ENCODE peak calls at places on chromosomes 6 and 20, in five cellular contexts. Y is PC-9, W is OCI-LY7, H is HCT116, X is MM.1S. M is an unnamed sample.

GRCh38 chr6:111480988-111481830 is 1.8 kb downstream of the REV3L start:
- DNase-seq in Y (no peak), W (peak; percentile 27), H (no peak), X (no peak), M (peak; percentile 66)

GRCh38 chr6:150036081-150036480 is 10.7 kb upstream of the RAET1L start:
- DNase-seq in Y (no peak), W (no peak), H (no peak), X (no peak), M (no peak)

GRCh38 chr20:16821211-16822089 is 73.3 kb downstream of the OTOR start:
- DNase-seq in Y (peak; percentile 25), W (peak; percentile 57), H (peak; percentile 31), X (peak; percentile 36), M (peak; percentile 81)

GRCh38 chr20:36833275-36834020 is 42.5 kb upstream of the TLDC2 start:
- DNase-seq in Y (no peak), W (no peak), H (no peak), X (no peak), M (no peak)

GRCh38 chr6:111269401-111269970 is 182.2 kb downstream of the SLC16A10 start:
- DNase-seq in Y (no peak), W (no peak), H (no peak), X (no peak), M (no peak)

GRCh38 chr20:51116765-51117686 is 94.1 kb upstream of the KCNG1 start:
- DNase-seq in Y (no peak), W (no peak), H (no peak), X (no peak), M (peak; percentile 45)

GRCh38 chr6:154512214-154512613 is 1.7 kb upstream of the CNKSR3 start:
- DNase-seq in Y (no peak), W (no peak), H (no peak), X (no peak), M (no peak)

GRCh38 chr6:147390909-147391536 is 117.5 kb upstream of the SAMD5 start:
- DNase-seq in Y (peak; percentile 4), W (peak; percentile 25), H (peak; percentile 21), X (no peak), M (no peak)

GRCh38 chr6:55756711-55757110 is 118.7 kb downstream of the BMP5 start:
- DNase-seq in Y (no peak), W (no peak), H (no peak), X (no peak), M (no peak)

GRCh38 chr20:17023811-17024210 is 203.0 kb upstream of the PCSK2 start:
- DNase-seq in Y (no peak), W (no peak), H (no peak), X (no peak), M (no peak)

GRCh38 chr20:17066955-17067354 is 159.9 kb upstream of the PCSK2 start:
- DNase-seq in Y (no peak), W (no peak), H (no peak), X (no peak), M (no peak)

GRCh38 chr20:49824206-49824605 is 11.6 kb downstream of the SLC9A8 start:
- DNase-seq in Y (no peak), W (no peak), H (no peak), X (no peak), M (no peak)

GRCh38 chr6:80132942-80133517 is 26.6 kb downstream of the BCKDHB start:
- DNase-seq in Y (peak; percentile 15), W (peak; percentile 8), H (peak; percentile 47), X (peak; percentile 31), M (peak; percentile 64)

GRCh38 chr20:14582855-14583254 is 245.4 kb upstream of the FLRT3 start:
- DNase-seq in Y (no peak), W (no peak), H (no peak), X (no peak), M (no peak)

GRCh38 chr6:25229671-25230321 is 49.4 kb upstream of the CARMIL1 start:
- DNase-seq in Y (peak; percentile 45), W (no peak), H (peak; percentile 15), X (no peak), M (no peak)

GRCh38 chr6:37106982-37107453 is 62.9 kb upstream of the PIM1 start:
- DNase-seq in Y (no peak), W (no peak), H (no peak), X (no peak), M (no peak)

GRCh38 chr20:37564388-37565133 is 36.9 kb upstream of the BLCAP start:
- DNase-seq in Y (peak; percentile 61), W (peak; percentile 47), H (no peak), X (peak; percentile 24), M (peak; percentile 69)

GRCh38 chr6:170102582-170103481 is 188.0 kb downstream of the DLL1 start:
- DNase-seq in Y (no peak), W (no peak), H (no peak), X (no peak), M (no peak)

GRCh38 chr20:20369353-20370086 is 1.6 kb downstream of the INSM1 start:
- DNase-seq in Y (no peak), W (no peak), H (no peak), X (peak; percentile 63), M (no peak)

GRCh38 chr6:52106994-52107393 is 19.6 kb upstream of the PKHD1 start:
- DNase-seq in Y (no peak), W (no peak), H (no peak), X (no peak), M (no peak)

GRCh38 chr6:52108128-52108527 is 20.7 kb upstream of the PKHD1 start:
- DNase-seq in Y (no peak), W (no peak), H (no peak), X (no peak), M (no peak)

GRCh38 chr6:52103661-52104060 is 16.2 kb upstream of the PKHD1 start:
- DNase-seq in Y (no peak), W (no peak), H (no peak), X (no peak), M (no peak)

GRCh38 chr6:52102330-52102932 is 15.0 kb upstream of the PKHD1 start:
- DNase-seq in Y (no peak), W (no peak), H (no peak), X (no peak), M (no peak)

GRCh38 chr6:52104979-52105378 is 17.6 kb upstream of the PKHD1 start:
- DNase-seq in Y (no peak), W (no peak), H (no peak), X (no peak), M (no peak)
- H2AFZ ChIP-seq in Y (no peak overlapping the region), W (no peak overlapping the region), H (no peak overlapping the region), X (no peak overlapping the region), M (no peak overlapping the region)

GRCh38 chr6:44503471-44503870 is 116.0 kb downstream of the CDC5L start:
- DNase-seq in Y (no peak), W (no peak), H (no peak), X (no peak), M (no peak)
- H3K9me2 ChIP-seq in Y (no peaks in the 10 kb centered on the region), W (no peaks in the 10 kb centered on the region), H (no peaks in the 10 kb centered on the region), X (no peaks in the 10 kb centered on the region), M (no peaks in the 10 kb centered on the region)

GRCh38 chr6:100228437-100229424 is 234.7 kb upstream of the MCHR2 start:
- DNase-seq in Y (peak; percentile 77), W (peak; percentile 76), H (peak; percentile 69), X (peak; percentile 86), M (peak; percentile 70)
- H3K27ac ChIP-seq in Y (peak overlapping the region; percentile 45), W (peak overlapping the region; percentile 26), H (no peak overlapping the region), X (no peak overlapping the region), M (no peak overlapping the region)

GRCh38 chr6:156564807-156565149 is 212.4 kb upstream of the ARID1B start:
- DNase-seq in Y (no peak), W (no peak), H (no peak), X (no peak), M (no peak)
- H2AFZ ChIP-seq in Y (no peak overlapping the region), W (no peak overlapping the region), H (peak overlapping the region; percentile 57), X (no peak overlapping the region), M (no peak overlapping the region)

DNA sequence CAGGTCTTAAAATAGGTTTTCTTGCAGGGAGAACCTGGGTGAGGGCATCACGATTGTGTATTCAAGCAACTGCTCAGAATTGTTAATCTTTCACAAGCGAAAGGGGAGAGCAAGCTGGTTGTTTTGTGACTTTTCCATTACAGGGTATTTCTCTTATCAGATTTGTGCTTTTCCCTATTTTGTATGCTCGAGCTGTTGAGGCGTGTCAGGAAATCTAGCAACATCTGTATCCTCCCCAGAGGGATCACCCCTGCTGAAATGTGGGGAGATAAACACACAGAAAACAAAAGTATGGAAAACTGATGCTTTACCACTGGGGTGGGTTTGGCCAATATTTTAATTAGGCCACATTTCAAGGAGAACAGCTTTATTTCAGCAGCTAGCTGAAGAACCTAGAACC is 187.0 kb downstream of the DTNBP1 start:
- DNase-seq in Y (no peak), W (no peak), H (no peak), X (no peak), M (no peak)
- H3K9me2 ChIP-seq in Y (no peaks in the 10 kb centered on the region), W (no peaks in the 10 kb centered on the region), H (no peaks in the 10 kb centered on the region), X (no peaks in the 10 kb centered on the region), M (no peaks in the 10 kb centered on the region)

GRCh38 chr6:5622276-5623005 is 361.1 kb downstream of the FARS2 start:
- DNase-seq in Y (no peak), W (no peak), H (no peak), X (no peak), M (no peak)

GRCh38 chr6:5619249-5619648 is 357.9 kb downstream of the FARS2 start:
- DNase-seq in Y (no peak), W (peak; percentile 69), H (no peak), X (no peak), M (no peak)

GRCh38 chr6:5626727-5627426 is 365.6 kb downstream of the FARS2 start:
- DNase-seq in Y (no peak), W (peak; percentile 43), H (no peak), X (peak; percentile 20), M (peak; percentile 48)

GRCh38 chr6:5624256-5624655 is 362.9 kb downstream of the FARS2 start:
- DNase-seq in Y (no peak), W (no peak), H (no peak), X (no peak), M (no peak)

GRCh38 chr6:5623769-5624168 is 362.5 kb downstream of the FARS2 start:
- DNase-seq in Y (no peak), W (no peak), H (no peak), X (no peak), M (no peak)
- H3K27ac ChIP-seq in Y (no peak overlapping the region), W (no peak overlapping the region), H (no peak overlapping the region), X (no peak overlapping the region), M (no peak overlapping the region)

GRCh38 chr6:159103396-159104162 is 58.8 kb upstream of the TAGAP start:
- DNase-seq in Y (no peak), W (no peak), H (no peak), X (no peak), M (no peak)
- H2AFZ ChIP-seq in Y (no peak overlapping the region), W (peak overlapping the region; percentile 70), H (no peak overlapping the region), X (peak overlapping the region; percentile 31), M (peak overlapping the region; percentile 77)

GRCh38 chr6:89999995-90000825 is 105.9 kb downstream of the GJA10 start:
- DNase-seq in Y (no peak), W (no peak), H (no peak), X (no peak), M (no peak)
- H3K9me2 ChIP-seq in Y (no peaks in the 10 kb centered on the region), W (no peaks in the 10 kb centered on the region), H (no peaks in the 10 kb centered on the region), X (no peaks in the 10 kb centered on the region), M (no peaks in the 10 kb centered on the region)

M was measured in Karpas-422.